ENCODE peak calls at places on chromosomes 4 and X, in ten cellular contexts. One of them, this sample, is unnamed.
A peak's percentile ranks its signal among the peaks of the same experiment; 100 is the strongest.

GRCh38 chr4:57490520-57490919 is 380.3 kb upstream of the IGFBP7 start:
- DNase-seq in H9: no peak
- DNase-seq in A673: no peak
- DNase-seq in left ventricle myocardium inferior: no peak
- DNase-seq in stomach: no peak
- DNase-seq in fibroblast of lung: no peak
- DNase-seq in cardiac muscle cell: no peak
- DNase-seq in left lung: no peak
- DNase-seq in gastrocnemius medialis: no peak
- DNase-seq in Panc1: no peak
- DNase-seq in this sample: no peak

GRCh38 chr4:6342530-6343293 is 73.1 kb downstream of the WFS1 start:
- DNase-seq in H9: no peak
- DNase-seq in A673: peak; percentile 33
- DNase-seq in left ventricle myocardium inferior: peak; percentile 70
- DNase-seq in stomach: no peak
- DNase-seq in fibroblast of lung: peak; percentile 29
- DNase-seq in cardiac muscle cell: peak; percentile 25
- DNase-seq in left lung: no peak
- DNase-seq in gastrocnemius medialis: no peak
- DNase-seq in Panc1: no peak
- DNase-seq in this sample: peak; percentile 76

GRCh38 chrX:135384161-135384836 is 37.4 kb upstream of the SMIM10L2A start:
- DNase-seq in H9: no peak
- DNase-seq in A673: no peak
- DNase-seq in left ventricle myocardium inferior: no peak
- DNase-seq in stomach: no peak
- DNase-seq in fibroblast of lung: no peak
- DNase-seq in cardiac muscle cell: no peak
- DNase-seq in left lung: no peak
- DNase-seq in gastrocnemius medialis: no peak
- DNase-seq in Panc1: no peak
- DNase-seq in this sample: no peak

GRCh38 chrX:115387327-115387726 is 97.8 kb downstream of the LUZP4 start:
- DNase-seq in H9: no peak
- DNase-seq in A673: no peak
- DNase-seq in left ventricle myocardium inferior: no peak
- DNase-seq in stomach: no peak
- DNase-seq in fibroblast of lung: no peak
- DNase-seq in cardiac muscle cell: no peak
- DNase-seq in left lung: no peak
- DNase-seq in gastrocnemius medialis: no peak
- DNase-seq in Panc1: no peak
- DNase-seq in this sample: no peak

GRCh38 chr4:54227261-54228063 is 1.6 kb upstream of the PDGFRA start:
- DNase-seq in H9: peak; percentile 72
- DNase-seq in A673: peak; percentile 42
- DNase-seq in left ventricle myocardium inferior: no peak
- DNase-seq in stomach: no peak
- DNase-seq in fibroblast of lung: peak; percentile 86
- DNase-seq in cardiac muscle cell: peak; percentile 79
- DNase-seq in left lung: peak; percentile 35
- DNase-seq in gastrocnemius medialis: no peak
- DNase-seq in Panc1: peak; percentile 39
- DNase-seq in this sample: peak; percentile 71

GRCh38 chr4:163484906-163485305 is 9.6 kb upstream of the TMA16 start:
- DNase-seq in H9: peak; percentile 66
- DNase-seq in A673: peak; percentile 83
- DNase-seq in left ventricle myocardium inferior: no peak
- DNase-seq in stomach: peak; percentile 32
- DNase-seq in fibroblast of lung: peak; percentile 56
- DNase-seq in cardiac muscle cell: peak; percentile 72
- DNase-seq in left lung: no peak
- DNase-seq in gastrocnemius medialis: no peak
- DNase-seq in Panc1: no peak
- DNase-seq in this sample: peak; percentile 46

GRCh38 chr4:8819019-8819418 is 52.6 kb downstream of the HMX1 start:
- DNase-seq in H9: no peak
- DNase-seq in A673: no peak
- DNase-seq in left ventricle myocardium inferior: no peak
- DNase-seq in stomach: no peak
- DNase-seq in fibroblast of lung: no peak
- DNase-seq in cardiac muscle cell: no peak
- DNase-seq in left lung: peak; percentile 12
- DNase-seq in gastrocnemius medialis: no peak
- DNase-seq in Panc1: no peak
- DNase-seq in this sample: no peak

GRCh38 chrX:148530464-148531077 is 30.2 kb downstream of the AFF2 start:
- DNase-seq in H9: no peak
- DNase-seq in A673: peak; percentile 28
- DNase-seq in left ventricle myocardium inferior: no peak
- DNase-seq in stomach: no peak
- DNase-seq in fibroblast of lung: peak; percentile 43
- DNase-seq in cardiac muscle cell: peak; percentile 50
- DNase-seq in left lung: no peak
- DNase-seq in gastrocnemius medialis: no peak
- DNase-seq in Panc1: no peak
- DNase-seq in this sample: no peak

GRCh38 chrX:64536740-64537139 is 141.5 kb upstream of the MTMR8 start:
- DNase-seq in H9: no peak
- DNase-seq in A673: no peak
- DNase-seq in left ventricle myocardium inferior: no peak
- DNase-seq in stomach: no peak
- DNase-seq in fibroblast of lung: no peak
- DNase-seq in cardiac muscle cell: no peak
- DNase-seq in left lung: no peak
- DNase-seq in gastrocnemius medialis: no peak
- DNase-seq in Panc1: no peak
- DNase-seq in this sample: no peak

GRCh38 chrX:57364145-57364544 is 77.6 kb downstream of the FAAH2 start:
- DNase-seq in H9: no peak
- DNase-seq in A673: no peak
- DNase-seq in left ventricle myocardium inferior: no peak
- DNase-seq in stomach: no peak
- DNase-seq in fibroblast of lung: no peak
- DNase-seq in cardiac muscle cell: no peak
- DNase-seq in left lung: no peak
- DNase-seq in gastrocnemius medialis: no peak
- DNase-seq in Panc1: no peak
- DNase-seq in this sample: no peak

DNA sequence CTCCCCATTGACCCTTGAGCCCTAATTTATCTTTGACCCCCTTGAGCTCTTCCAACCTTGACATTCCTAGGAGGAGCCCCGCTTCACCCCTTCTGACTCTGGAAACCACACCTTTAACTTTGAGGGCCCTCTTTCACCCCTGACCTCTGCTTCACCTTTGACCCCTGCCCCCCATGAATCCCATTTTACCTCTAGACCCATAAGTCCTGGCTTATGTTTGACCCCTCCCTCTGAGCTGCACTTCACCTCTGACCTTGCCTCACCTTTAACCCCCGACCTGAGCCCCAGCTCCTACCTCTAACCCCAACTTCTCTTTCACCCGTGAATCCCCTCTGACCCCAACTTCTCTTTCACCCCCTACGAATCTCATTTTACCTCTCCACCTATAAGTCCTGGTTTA is 169.7 kb downstream of the THOC2 start:
- DNase-seq in H9: no peak
- DNase-seq in A673: no peak
- DNase-seq in left ventricle myocardium inferior: no peak
- DNase-seq in stomach: no peak
- DNase-seq in fibroblast of lung: no peak
- DNase-seq in cardiac muscle cell: no peak
- DNase-seq in left lung: no peak
- DNase-seq in gastrocnemius medialis: no peak
- DNase-seq in Panc1: no peak
- DNase-seq in this sample: no peak
- TF ChIP-seq CTCF in H9: no peak
- TF ChIP-seq CTCF in A673: no peak
- TF ChIP-seq CTCF in left ventricle myocardium inferior: no peak
- TF ChIP-seq CTCF in stomach: no peak
- TF ChIP-seq CTCF in fibroblast of lung: no peak
- TF ChIP-seq CTCF in cardiac muscle cell: no peak
- TF ChIP-seq CTCF in left lung: no peak
- TF ChIP-seq CTCF in gastrocnemius medialis: no peak
- TF ChIP-seq CTCF in Panc1: no peak
- TF ChIP-seq CTCF in this sample: no peak

DNA sequence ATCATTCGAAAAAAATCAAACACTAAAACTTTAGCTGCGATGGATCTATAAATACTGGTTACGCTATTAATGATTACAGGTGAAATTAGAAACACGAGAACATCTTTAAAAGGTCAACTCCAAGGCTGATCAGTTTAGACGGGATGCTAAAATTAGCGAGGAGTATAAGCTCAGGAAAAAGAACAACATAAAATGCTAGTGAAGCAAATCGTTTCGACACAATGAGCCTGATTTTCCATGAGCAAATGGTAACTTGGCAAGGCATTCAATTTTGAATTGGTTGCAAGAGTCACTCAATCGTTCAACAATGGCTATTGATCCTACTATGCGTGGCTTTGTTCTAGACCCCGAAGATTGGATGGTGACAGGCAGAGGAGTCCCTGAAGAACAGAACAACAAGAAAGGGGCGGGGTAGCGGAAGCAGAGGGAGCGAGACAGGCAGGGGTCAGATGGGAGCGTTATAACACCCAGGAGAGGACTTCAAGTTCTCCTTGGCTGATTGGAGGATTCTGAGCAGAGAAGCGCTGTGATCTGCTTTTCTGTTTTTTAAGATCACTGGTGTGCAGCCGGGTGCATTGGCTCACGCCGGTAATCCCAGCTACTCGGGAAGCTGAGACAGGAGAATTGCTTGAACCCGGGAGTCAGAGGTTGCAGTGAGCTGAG is 146.5 kb downstream of the RBM47 start:
- DNase-seq in H9: peak; percentile 67
- DNase-seq in A673: no peak
- DNase-seq in left ventricle myocardium inferior: no peak
- DNase-seq in stomach: no peak
- DNase-seq in fibroblast of lung: no peak
- DNase-seq in cardiac muscle cell: no peak
- DNase-seq in left lung: no peak
- DNase-seq in gastrocnemius medialis: no peak
- DNase-seq in Panc1: no peak
- DNase-seq in this sample: no peak
- H3K4me1 ChIP-seq in H9: peaks cover 3% of the 10 kb centered on the region
- H3K4me1 ChIP-seq in A673: no peaks in the 10 kb centered on the region
- H3K4me1 ChIP-seq in left ventricle myocardium inferior: no peaks in the 10 kb centered on the region
- H3K4me1 ChIP-seq in stomach: peaks cover 72% of the 10 kb centered on the region
- H3K4me1 ChIP-seq in fibroblast of lung: no peaks in the 10 kb centered on the region
- H3K4me1 ChIP-seq in cardiac muscle cell: peaks cover 6% of the 10 kb centered on the region
- H3K4me1 ChIP-seq in left lung: no peaks in the 10 kb centered on the region
- H3K4me1 ChIP-seq in gastrocnemius medialis: no peaks in the 10 kb centered on the region
- H3K4me1 ChIP-seq in Panc1: no peaks in the 10 kb centered on the region
- H3K4me1 ChIP-seq in this sample: no peaks in the 10 kb centered on the region

GRCh38 chr4:103478729-103479128 is 241.1 kb downstream of the TACR3 start:
- DNase-seq in H9: no peak
- DNase-seq in A673: no peak
- DNase-seq in left ventricle myocardium inferior: no peak
- DNase-seq in stomach: no peak
- DNase-seq in fibroblast of lung: peak; percentile 30
- DNase-seq in cardiac muscle cell: peak; percentile 10
- DNase-seq in left lung: no peak
- DNase-seq in gastrocnemius medialis: no peak
- DNase-seq in Panc1: no peak
- DNase-seq in this sample: no peak
- TF ChIP-seq CTCF in H9: no peak
- TF ChIP-seq CTCF in A673: peak; percentile 21
- TF ChIP-seq CTCF in left ventricle myocardium inferior: no peak
- TF ChIP-seq CTCF in stomach: no peak
- TF ChIP-seq CTCF in fibroblast of lung: no peak
- TF ChIP-seq CTCF in cardiac muscle cell: no peak
- TF ChIP-seq CTCF in left lung: no peak
- TF ChIP-seq CTCF in gastrocnemius medialis: no peak
- TF ChIP-seq CTCF in Panc1: no peak
- TF ChIP-seq CTCF in this sample: no peak

GRCh38 chr4:24559032-24559821 is 25.1 kb downstream of the DHX15 start:
- DNase-seq in H9: no peak
- DNase-seq in A673: no peak
- DNase-seq in left ventricle myocardium inferior: no peak
- DNase-seq in stomach: no peak
- DNase-seq in fibroblast of lung: no peak
- DNase-seq in cardiac muscle cell: no peak
- DNase-seq in left lung: no peak
- DNase-seq in gastrocnemius medialis: no peak
- DNase-seq in Panc1: no peak
- DNase-seq in this sample: no peak
- H3K4me1 ChIP-seq in H9: no peaks in the 10 kb centered on the region
- H3K4me1 ChIP-seq in A673: peaks cover 11% of the 10 kb centered on the region
- H3K4me1 ChIP-seq in left ventricle myocardium inferior: peaks cover 68% of the 10 kb centered on the region
- H3K4me1 ChIP-seq in stomach: peaks cover 78% of the 10 kb centered on the region
- H3K4me1 ChIP-seq in fibroblast of lung: peaks cover 9% of the 10 kb centered on the region
- H3K4me1 ChIP-seq in cardiac muscle cell: peaks cover 16% of the 10 kb centered on the region
- H3K4me1 ChIP-seq in left lung: no peaks in the 10 kb centered on the region
- H3K4me1 ChIP-seq in gastrocnemius medialis: peaks cover 53% of the 10 kb centered on the region
- H3K4me1 ChIP-seq in Panc1: peaks cover 23% of the 10 kb centered on the region
- H3K4me1 ChIP-seq in this sample: peaks cover 15% of the 10 kb centered on the region

DNA sequence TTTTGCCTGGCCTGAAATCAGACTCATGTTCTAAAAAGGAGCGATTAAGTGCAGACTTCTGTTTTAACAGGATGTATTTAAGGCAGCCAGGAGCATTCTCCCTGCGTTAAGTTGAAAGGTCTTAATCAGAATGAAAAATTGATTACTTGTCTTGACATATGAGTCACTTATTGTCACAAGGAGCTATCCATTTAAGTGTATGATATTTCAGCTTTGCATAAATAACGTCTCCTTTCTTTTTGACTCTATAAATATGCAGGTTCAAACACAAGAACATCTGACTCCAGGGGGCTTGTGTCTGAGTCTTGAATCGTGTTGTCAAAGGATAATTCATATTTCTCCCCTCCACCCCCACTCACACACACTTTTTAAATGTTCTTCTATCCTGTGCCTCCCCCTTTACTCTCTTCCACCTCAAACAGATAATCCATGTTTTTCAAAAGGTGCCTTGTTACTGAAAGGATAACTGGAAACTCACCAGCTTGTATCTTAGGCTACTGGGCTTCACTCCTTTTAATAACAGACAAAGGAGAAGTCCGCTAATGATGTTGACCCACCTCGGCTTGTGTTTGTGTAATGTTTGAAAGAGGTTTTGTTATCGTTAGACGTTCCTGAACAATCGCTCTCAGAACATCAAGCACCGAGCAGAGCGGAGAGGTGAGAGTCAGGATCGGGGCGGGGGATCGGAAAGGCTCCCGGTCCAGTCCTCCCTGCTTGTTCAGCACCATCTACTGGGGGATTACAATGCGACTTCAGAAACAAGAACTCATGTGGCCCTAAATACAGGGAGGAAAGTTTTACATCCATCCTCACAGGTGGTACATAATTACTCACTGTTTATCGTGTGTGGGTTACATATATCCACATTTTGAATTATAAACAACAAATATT is 107.5 kb upstream of the RPL34 start:
- DNase-seq in H9: peak; percentile 62
- DNase-seq in A673: peak; percentile 43
- DNase-seq in left ventricle myocardium inferior: peak; percentile 14
- DNase-seq in stomach: no peak
- DNase-seq in fibroblast of lung: peak; percentile 76
- DNase-seq in cardiac muscle cell: peak; percentile 56
- DNase-seq in left lung: no peak
- DNase-seq in gastrocnemius medialis: no peak
- DNase-seq in Panc1: no peak
- DNase-seq in this sample: no peak
- TF ChIP-seq CTCF in H9: peak; percentile 58
- TF ChIP-seq CTCF in A673: peak; percentile 47
- TF ChIP-seq CTCF in left ventricle myocardium inferior: peak; percentile 59
- TF ChIP-seq CTCF in stomach: no peak
- TF ChIP-seq CTCF in fibroblast of lung: peak; percentile 55
- TF ChIP-seq CTCF in cardiac muscle cell: peak; percentile 40
- TF ChIP-seq CTCF in left lung: peak; percentile 24
- TF ChIP-seq CTCF in gastrocnemius medialis: no peak
- TF ChIP-seq CTCF in Panc1: peak; percentile 33
- TF ChIP-seq CTCF in this sample: no peak

GRCh38 chr4:88009871-88010270 is 2.4 kb downstream of the PKD2 start:
- DNase-seq in H9: no peak
- DNase-seq in A673: no peak
- DNase-seq in left ventricle myocardium inferior: no peak
- DNase-seq in stomach: no peak
- DNase-seq in fibroblast of lung: no peak
- DNase-seq in cardiac muscle cell: no peak
- DNase-seq in left lung: no peak
- DNase-seq in gastrocnemius medialis: no peak
- DNase-seq in Panc1: no peak
- DNase-seq in this sample: no peak
- H3K4me1 ChIP-seq in H9: peaks cover 14% of the 10 kb centered on the region
- H3K4me1 ChIP-seq in A673: peaks cover 14% of the 10 kb centered on the region
- H3K4me1 ChIP-seq in left ventricle myocardium inferior: peaks cover 46% of the 10 kb centered on the region
- H3K4me1 ChIP-seq in stomach: peaks cover 63% of the 10 kb centered on the region
- H3K4me1 ChIP-seq in fibroblast of lung: peaks cover 6% of the 10 kb centered on the region
- H3K4me1 ChIP-seq in cardiac muscle cell: peaks cover 13% of the 10 kb centered on the region
- H3K4me1 ChIP-seq in left lung: no peaks in the 10 kb centered on the region
- H3K4me1 ChIP-seq in gastrocnemius medialis: peaks cover 20% of the 10 kb centered on the region
- H3K4me1 ChIP-seq in Panc1: peaks cover 7% of the 10 kb centered on the region
- H3K4me1 ChIP-seq in this sample: no peaks in the 10 kb centered on the region